ENCODE peak calls at places on chromosomes 13 and 19, in nine cellular contexts. H is astrocyte of the spinal cord; D is GM12864; V is B cell; B is activated CD8-positive, alpha-beta T cell treated with anti-CD3 and anti-CD28 coated beads for 36 hours; W is GM23248; F is occipital lobe; J is substantia nigra; N is mucosa of descending colon. R is an unnamed sample.

GRCh38 chr19:661427-662196 is 1.4 kb downstream of the RNF126 start:
- DNase-seq in H (no peak), D (no peak), V (peak; percentile 89), B (peak; percentile 79), W (peak; percentile 68), F (no peak), J (no peak), N (peak; percentile 68), R (peak; percentile 34)

GRCh38 chr13:113647351-113648217 is 10.4 kb downstream of the ATP4B start:
- DNase-seq in H (peak; percentile 24), D (no peak), V (no peak), B (no peak), W (peak; percentile 43), F (peak; percentile 71), J (peak; percentile 80), N (peak; percentile 97), R (peak; percentile 96)

GRCh38 chr19:57410748-57411671 is at the start of gene ZNF17:
- DNase-seq in H (peak; percentile 95), D (peak; percentile 88), V (peak; percentile 89), B (peak; percentile 97), W (peak; percentile 99), F (peak; percentile 87), J (peak; percentile 85), N (peak; percentile 97), R (peak; percentile 93)

GRCh38 chr13:101127741-101128353 is 288.5 kb downstream of the NALCN start:
- DNase-seq in H (peak; percentile 67), D (no peak), V (peak; percentile 16), B (peak; percentile 34), W (peak; percentile 66), F (no peak), J (no peak), N (peak; percentile 42), R (peak; percentile 36)

GRCh38 chr19:33809960-33810359 is 13.3 kb downstream of the KCTD15 start:
- DNase-seq in H (no peak), D (no peak), V (no peak), B (no peak), W (peak; percentile 44), F (no peak), J (no peak), N (no peak), R (no peak)

GRCh38 chr19:5220866-5221265 is 119.7 kb downstream of the PTPRS start:
- DNase-seq in H (no peak), D (no peak), V (no peak), B (no peak), W (no peak), F (no peak), J (no peak), N (no peak), R (no peak)

GRCh38 chr19:50646074-50646807 is 3.0 kb upstream of the C19orf81 start:
- DNase-seq in H (peak; percentile 7), D (no peak), V (no peak), B (no peak), W (peak; percentile 72), F (no peak), J (no peak), N (no peak), R (no peak)

GRCh38 chr13:37023871-37024270 is 23.3 kb downstream of the EXOSC8 start:
- DNase-seq in H (peak; percentile 15), D (no peak), V (no peak), B (no peak), W (peak; percentile 75), F (no peak), J (no peak), N (no peak), R (no peak)

GRCh38 chr13:23584275-23584674 is 14.1 kb downstream of the TNFRSF19 start:
- DNase-seq in H (no peak), D (no peak), V (no peak), B (no peak), W (no peak), F (no peak), J (no peak), N (no peak), R (no peak)

GRCh38 chr19:3154957-3155736 is 19.3 kb downstream of the GNA15 start:
- DNase-seq in H (peak; percentile 96), D (peak; percentile 80), V (peak; percentile 73), B (peak; percentile 94), W (peak; percentile 100), F (no peak), J (no peak), N (peak; percentile 62), R (peak; percentile 83)

GRCh38 chr13:72692884-72693514 is 34.4 kb downstream of the MZT1 start:
- DNase-seq in H (no peak), D (no peak), V (no peak), B (no peak), W (no peak), F (no peak), J (no peak), N (no peak), R (no peak)

GRCh38 chr13:103539721-103540120 is 473.5 kb upstream of the SLC10A2 start:
- DNase-seq in H (no peak), D (no peak), V (no peak), B (no peak), W (no peak), F (no peak), J (no peak), N (no peak), R (no peak)

GRCh38 chr13:62512194-62513141 is 1096.8 kb upstream of the PCDH20 start:
- DNase-seq in H (peak; percentile 32), D (peak; percentile 39), V (no peak), B (peak; percentile 20), W (peak; percentile 46), F (no peak), J (no peak), N (peak; percentile 39), R (peak; percentile 63)

GRCh38 chr19:34428549-34429285 is 536 bp downstream of the UBA2 start:
- DNase-seq in H (peak; percentile 33), D (no peak), V (no peak), B (peak; percentile 66), W (peak; percentile 77), F (peak; percentile 63), J (no peak), N (peak; percentile 44), R (peak; percentile 17)

GRCh38 chr19:6238643-6239281 is 41.0 kb downstream of the MLLT1 start:
- DNase-seq in H (peak; percentile 71), D (no peak), V (no peak), B (no peak), W (peak; percentile 75), F (no peak), J (peak; percentile 28), N (no peak), R (no peak)

GRCh38 chr19:55687281-55688172 is 12.5 kb downstream of the EPN1 start:
- DNase-seq in H (no peak), D (no peak), V (peak; percentile 41), B (no peak), W (no peak), F (no peak), J (no peak), N (peak; percentile 71), R (no peak)

GRCh38 chr13:51118809-51119431 is 7.8 kb upstream of the C13orf42 start:
- DNase-seq in H (no peak), D (no peak), V (no peak), B (no peak), W (no peak), F (no peak), J (no peak), N (no peak), R (no peak)

GRCh38 chr19:58079792-58080191 is 18.2 kb downstream of the ZSCAN18 start:
- DNase-seq in H (no peak), D (no peak), V (no peak), B (no peak), W (no peak), F (no peak), J (no peak), N (no peak), R (no peak)

GRCh38 chr19:42316223-42317211 is 3.4 kb downstream of the TMEM145 start:
- DNase-seq in H (no peak), D (no peak), V (peak; percentile 47), B (peak; percentile 33), W (peak; percentile 51), F (no peak), J (no peak), N (no peak), R (no peak)

GRCh38 chr19:4744451-4745170 is 21.0 kb upstream of the DPP9 start:
- DNase-seq in H (peak; percentile 69), D (no peak), V (no peak), B (no peak), W (peak; percentile 97), F (peak; percentile 77), J (no peak), N (no peak), R (peak; percentile 30)

GRCh38 chr13:111658150-111659100 is 338.0 kb downstream of the TEX29 start:
- DNase-seq in H (no peak), D (no peak), V (no peak), B (no peak), W (no peak), F (peak; percentile 46), J (peak; percentile 11), N (no peak), R (no peak)

GRCh38 chr13:20964904-20965303 is 62.4 kb upstream of the XPO4 start:
- DNase-seq in H (no peak), D (no peak), V (no peak), B (no peak), W (peak; percentile 64), F (no peak), J (no peak), N (no peak), R (no peak)

GRCh38 chr19:29876414-29876813 is 64.6 kb downstream of the CCNE1 start:
- DNase-seq in H (no peak), D (no peak), V (no peak), B (no peak), W (no peak), F (no peak), J (no peak), N (no peak), R (no peak)

GRCh38 chr19:17484520-17485180 is 14.3 kb downstream of the SLC27A1 start:
- DNase-seq in H (no peak), D (no peak), V (no peak), B (no peak), W (no peak), F (no peak), J (no peak), N (no peak), R (no peak)

GRCh38 chr19:8487137-8487851 is 15.1 kb downstream of the PRAM1 start:
- DNase-seq in H (no peak), D (no peak), V (peak; percentile 41), B (peak; percentile 81), W (no peak), F (peak; percentile 11), J (no peak), N (no peak), R (no peak)